ENCODE peak calls at places on chromosome 2, in nine cellular contexts. O is activated CD4-positive, alpha-beta T cell treated with anti-CD3 and anti-CD28 coated beads, Interleukin-2, amount 50 U/mL, for 1 hour; D is GM04504; L is brain microvascular endothelial cell; R is HT-29; G is Daoy; I is stimulated activated CD4-positive, alpha-beta T cell treated with anti-CD3 and anti-CD28 coated beads, Interleukin-1b, Interleukin-23, amount 100 ng/mL, for 24 hours; F is HepG2; E is substantia nigra. B is an unnamed sample.

GRCh38 chr2:181234429-181235410 is 222.5 kb upstream of the ITGA4 start:
- DNase-seq in L (no peak), D (no peak), I (no peak), O (no peak), R (no peak), E (no peak), F (no peak), G (no peak), B (no peak)

GRCh38 chr2:72154386-72154785 is 6.7 kb upstream of the CYP26B1 start:
- DNase-seq in E (no peak), D (no peak), L (no peak), R (no peak), I (no peak), F (no peak), O (no peak), G (no peak), B (no peak)

GRCh38 chr2:134657650-134658250 is 61.0 kb downstream of the TMEM163 start:
- DNase-seq in L (no peak), G (peak), I (no peak), E (no peak), R (peak), F (peak), D (no peak), O (peak), B (no peak)

GRCh38 chr2:54406031-54406430 is 50.1 kb upstream of the SPTBN1 start:
- DNase-seq in E (no peak), G (no peak), R (no peak), D (no peak), I (no peak), F (no peak), L (no peak), O (no peak), B (no peak)

GRCh38 chr2:125037135-125037653 is 1012.1 kb downstream of the CNTNAP5 start:
- DNase-seq in D (no peak), G (no peak), R (no peak), F (no peak), I (no peak), L (no peak), O (no peak), E (no peak), B (no peak)

GRCh38 chr2:23135481-23136100 is 249.4 kb upstream of the KLHL29 start:
- DNase-seq in E (no peak), D (no peak), O (no peak), R (no peak), I (no peak), L (no peak), G (no peak), F (no peak), B (no peak)

GRCh38 chr2:36561223-36561944 is 36.6 kb downstream of the FEZ2 start:
- DNase-seq in O (no peak), F (peak), D (peak), R (peak), E (no peak), L (peak), G (peak), I (no peak), B (no peak)

GRCh38 chr2:10204326-10205200 is 82.0 kb downstream of the RRM2 start:
- DNase-seq in E (no peak), O (no peak), I (no peak), F (no peak), R (no peak), L (no peak), D (no peak), G (no peak), B (no peak)

GRCh38 chr2:67579207-67579606 is 182.1 kb downstream of the ETAA1 start:
- DNase-seq in R (peak), E (no peak), G (no peak), L (no peak), F (no peak), I (no peak), O (no peak), D (no peak), B (peak)

GRCh38 chr2:25274868-25275574 is 66.7 kb downstream of the DNMT3A start:
- DNase-seq in R (no peak), D (no peak), F (no peak), G (peak), E (no peak), I (no peak), O (peak), L (no peak), B (no peak)

GRCh38 chr2:10862330-10862729 is 49.4 kb upstream of the KCNF1 start:
- DNase-seq in I (no peak), E (no peak), D (no peak), F (no peak), G (no peak), O (no peak), L (no peak), R (no peak), B (no peak)

B was measured in NCI-H345.